ENCODE peak calls at places on chromosomes 3 and 15, in four cellular contexts. E is left lung, R is adrenal gland, P is psoas muscle. L is an unnamed sample.

GRCh38 chr15:74727727-74728126 is 2.4 kb upstream of the CYP1A1 start:
- DNase-seq in E (no peak), R (no peak), P (peak; percentile 57), L (no peak)

GRCh38 chr3:194204036-194204792 is 68.3 kb downstream of the HES1 start:
- DNase-seq in E (no peak), R (no peak), P (no peak), L (no peak)

GRCh38 chr3:157532529-157533297 is 29.5 kb upstream of the VEPH1 start:
- DNase-seq in E (no peak), R (no peak), P (no peak), L (no peak)

GRCh38 chr3:177195941-177196472 is 1.3 kb downstream of the TBL1XR1 start:
- DNase-seq in E (no peak), R (no peak), P (no peak), L (no peak)

GRCh38 chr3:86969500-86970189 is 21.3 kb downstream of the VGLL3 start:
- DNase-seq in E (no peak), R (no peak), P (no peak), L (no peak)

GRCh38 chr15:90184119-90184785 is 16.9 kb upstream of the SEMA4B start:
- DNase-seq in E (no peak), R (peak; percentile 97), P (peak; percentile 91), L (no peak)

GRCh38 chr15:40388941-40389823 is 6.7 kb downstream of the KNSTRN start:
- DNase-seq in E (peak; percentile 46), R (peak; percentile 47), P (no peak), L (no peak)

GRCh38 chr3:149371723-149372114 is 5.7 kb downstream of the TM4SF1 start:
- DNase-seq in E (no peak), R (no peak), P (no peak), L (no peak)

GRCh38 chr3:46970391-46971091 is 6.0 kb downstream of the CCDC12 start:
- DNase-seq in E (no peak), R (peak; percentile 85), P (peak; percentile 74), L (no peak)

GRCh38 chr3:28077566-28077965 is 163.9 kb upstream of the CMC1 start:
- DNase-seq in E (no peak), R (peak; percentile 11), P (peak; percentile 51), L (peak; percentile 43)

GRCh38 chr15:98663045-98663444 is 14.7 kb downstream of the IGF1R start:
- DNase-seq in E (no peak), R (no peak), P (no peak), L (no peak)

GRCh38 chr3:115697263-115698053 is 74.1 kb downstream of the GAP43 start:
- DNase-seq in E (no peak), R (peak; percentile 36), P (no peak), L (no peak)

GRCh38 chr15:40110866-40111550 is 2.3 kb upstream of the BMF start:
- DNase-seq in E (no peak), R (no peak), P (no peak), L (no peak)

GRCh38 chr15:71288348-71288955 is 173.2 kb downstream of the THSD4 start:
- DNase-seq in E (no peak), R (no peak), P (no peak), L (no peak)

GRCh38 chr15:66661432-66662096 is 40.5 kb upstream of the SMAD6 start:
- DNase-seq in E (no peak), R (peak; percentile 50), P (peak; percentile 67), L (no peak)

GRCh38 chr3:138923531-138923994 is 23.4 kb downstream of the FOXL2 start:
- DNase-seq in E (peak; percentile 83), R (peak; percentile 86), P (peak; percentile 85), L (peak; percentile 67)

GRCh38 chr15:70382762-70383458 is 285.2 kb upstream of the TLE3 start:
- DNase-seq in E (no peak), R (no peak), P (no peak), L (no peak)

GRCh38 chr15:64224508-64224907 is 61.7 kb upstream of the PPIB start:
- DNase-seq in E (no peak), R (peak; percentile 35), P (no peak), L (no peak)

GRCh38 chr15:68352401-68353062 is 75.0 kb downstream of the FEM1B start:
- DNase-seq in E (peak; percentile 60), R (peak; percentile 88), P (peak; percentile 60), L (no peak)

GRCh38 chr3:12658593-12659058 is 5.3 kb downstream of the RAF1 start:
- DNase-seq in E (no peak), R (no peak), P (no peak), L (no peak)

GRCh38 chr15:66294932-66295235 is 1.5 kb downstream of the DIS3L start:
- DNase-seq in E (no peak), R (no peak), P (no peak), L (no peak)

GRCh38 chr3:12148183-12148940 is 10.3 kb downstream of the TIMP4 start:
- DNase-seq in E (no peak), R (peak; percentile 32), P (peak; percentile 68), L (no peak)

GRCh38 chr3:32619395-32619794 is 48.7 kb upstream of the DYNC1LI1 start:
- DNase-seq in E (no peak), R (no peak), P (no peak), L (no peak)

GRCh38 chr3:34780973-34781372 is 858.4 kb upstream of the ARPP21 start:
- DNase-seq in E (no peak), R (no peak), P (no peak), L (no peak)

GRCh38 chr3:192106528-192106927 is 620.8 kb downstream of the FGF12 start:
- DNase-seq in E (no peak), R (no peak), P (no peak), L (no peak)

GRCh38 chr3:181030948-181031347 is 41.4 kb upstream of the DNAJC19 start:
- DNase-seq in E (no peak), R (no peak), P (no peak), L (no peak)

GRCh38 chr15:90531147-90531546 is 1.4 kb downstream of the CRTC3 start:
- DNase-seq in E (no peak), R (no peak), P (no peak), L (no peak)

GRCh38 chr3:27976933-27977332 is 254.8 kb upstream of the EOMES start:
- DNase-seq in E (no peak), R (peak; percentile 14), P (no peak), L (no peak)

GRCh38 chr3:189500299-189500698 is 130.9 kb upstream of the TP63 start:
- DNase-seq in E (no peak), R (no peak), P (no peak), L (no peak)

GRCh38 chr15:92930061-92930460 is 29.9 kb downstream of the CHD2 start:
- DNase-seq in E (no peak), R (no peak), P (no peak), L (no peak)

GRCh38 chr3:141477224-141477623 is 9.6 kb upstream of the RASA2 start:
- DNase-seq in E (peak; percentile 56), R (no peak), P (no peak), L (peak; percentile 29)

GRCh38 chr3:144032531-144033234 is 61.1 kb downstream of the DIPK2A start:
- DNase-seq in E (no peak), R (no peak), P (no peak), L (no peak)

GRCh38 chr3:46208167-46208704 is at the start of gene CCR1:
- DNase-seq in E (peak; percentile 66), R (peak; percentile 37), P (peak; percentile 62), L (peak; percentile 52)

GRCh38 chr3:45034612-45035252 is 8.6 kb downstream of the CLEC3B start:
- DNase-seq in E (peak; percentile 84), R (peak; percentile 65), P (peak; percentile 77), L (peak; percentile 58)

GRCh38 chr3:61809879-61810278 is 248.5 kb downstream of the PTPRG start:
- DNase-seq in E (no peak), R (peak; percentile 64), P (peak; percentile 66), L (no peak)

GRCh38 chr15:74778599-74778970 is 3.3 kb upstream of the CSK start:
- DNase-seq in E (no peak), R (no peak), P (no peak), L (no peak)

GRCh38 chr3:47380601-47381316 is at the start of gene PTPN23:
- DNase-seq in E (peak; percentile 99), R (peak; percentile 99), P (peak; percentile 100), L (peak; percentile 99)

GRCh38 chr3:128482857-128483656 is 9.9 kb downstream of the GATA2 start:
- DNase-seq in E (no peak), R (peak; percentile 48), P (peak; percentile 60), L (no peak)

DNA sequence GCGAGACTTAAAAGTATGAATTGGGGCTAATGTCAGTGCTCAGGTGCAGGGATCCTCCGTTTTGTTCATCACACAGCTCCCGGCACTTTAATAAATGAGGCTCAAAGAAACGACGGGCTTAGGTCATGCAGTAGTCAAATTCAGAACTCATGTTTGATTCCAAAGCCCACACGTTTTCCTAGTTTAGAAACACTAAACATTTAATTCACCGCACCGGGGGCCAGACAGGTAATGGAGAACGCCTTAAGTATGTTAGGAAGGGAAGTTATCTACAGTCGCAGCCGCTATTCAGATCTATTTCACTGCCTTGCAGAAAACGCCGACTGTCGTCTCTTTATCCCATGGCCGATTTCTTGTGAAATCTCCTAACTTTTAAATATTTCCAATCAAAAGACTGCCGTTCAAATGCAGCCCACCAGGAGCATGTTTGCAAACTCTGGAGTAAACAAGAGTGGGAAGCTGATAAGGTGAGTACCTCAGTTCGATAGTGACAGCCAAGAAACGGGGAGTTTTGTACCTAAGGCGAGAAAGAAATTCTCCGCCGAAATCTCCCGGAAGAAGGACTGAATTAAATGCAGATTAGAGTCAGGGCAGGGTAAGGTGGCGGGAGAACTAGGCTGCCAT is 569 bp downstream of the HIGD2B start:
- DNase-seq in E (no peak), R (no peak), P (no peak), L (no peak)
- TF ChIP-seq CTCF in E (no peak), R (no peak), P (no peak), L (no peak)

DNA sequence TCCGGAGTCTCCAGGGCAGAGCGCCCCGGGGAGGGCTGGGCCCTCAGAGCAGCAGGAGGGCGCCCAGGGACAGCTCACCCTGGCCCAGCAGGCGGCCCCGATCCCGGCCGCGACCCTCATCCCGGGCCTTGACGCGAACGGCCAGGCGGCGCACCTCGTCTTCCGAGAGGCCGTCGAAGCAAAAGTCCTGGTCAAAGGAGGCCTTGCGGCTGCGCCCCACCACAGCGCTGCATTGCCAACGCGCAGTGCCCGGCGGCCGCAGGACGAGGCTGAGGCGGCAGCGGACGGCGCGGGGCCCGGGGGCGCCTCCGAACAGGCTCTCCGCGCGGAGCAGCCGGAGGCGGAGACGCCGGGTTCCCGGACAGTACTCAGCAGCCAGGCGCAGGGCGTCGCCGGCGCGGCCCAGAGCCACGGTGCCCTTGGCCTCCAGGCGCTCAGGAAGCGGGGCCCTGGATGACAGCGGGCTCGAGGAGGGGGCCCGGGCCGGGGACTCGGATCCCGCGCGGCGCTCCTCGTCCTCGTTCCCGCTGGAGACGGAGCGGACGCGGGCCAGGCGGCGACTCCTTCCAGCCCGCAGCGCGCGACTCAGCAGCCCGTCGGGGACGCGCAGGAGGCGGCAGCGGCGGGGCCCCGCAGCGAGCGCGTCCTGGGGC is 1.1 kb downstream of the C2CD4B start:
- DNase-seq in E (no peak), R (no peak), P (no peak), L (no peak)
- H3K4me3 ChIP-seq in E (peak overlapping the region; percentile 7), R (no peak overlapping the region), P (peak overlapping the region; percentile 66), L (peak overlapping the region; percentile 25)

GRCh38 chr3:136893848-136894443 is 31.9 kb downstream of the NCK1 start:
- DNase-seq in E (no peak), R (no peak), P (no peak), L (no peak)
- H3K27ac ChIP-seq in E (peak overlapping the region; percentile 2), R (no peak overlapping the region), P (no peak overlapping the region), L (no peak overlapping the region)

DNA sequence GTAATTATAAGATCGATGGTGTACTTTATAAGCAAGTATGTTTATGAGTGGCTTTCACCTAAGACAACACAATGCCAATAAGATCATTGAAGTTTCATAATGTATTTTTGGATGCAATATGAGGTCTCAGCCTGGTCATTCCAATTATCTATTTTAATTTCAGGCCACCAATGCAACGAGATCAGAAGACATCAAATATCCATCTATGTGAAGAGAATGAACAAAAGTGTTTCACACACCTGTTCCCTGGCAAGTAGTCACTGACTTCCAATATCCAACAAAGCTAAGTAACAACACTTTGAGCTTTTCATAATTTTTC is 53.6 kb upstream of the TMCO5A start:
- DNase-seq in E (no peak), R (no peak), P (no peak), L (no peak)
- TF ChIP-seq CTCF in E (no peak), R (no peak), P (no peak), L (no peak)

L was measured in dorsolateral prefrontal cortex.